ENCODE peak calls at places on chromosomes 5 and 9, in four cellular contexts. A is smooth muscle cell of the brain vasculature; H is NCI-H345; X is stimulated activated CD4-positive, alpha-beta T cell treated with anti-CD3 and anti-CD28 coated beads, Interleukin-12 subunit alpha, Interleukin-12 subunit beta, amount 100 ng/mL, for 24 hours. Q is an unnamed sample.

GRCh38 chr5:150492621-150493020 is 15.3 kb upstream of the NDST1 start:
- DNase-seq in A (no peak), H (no peak), X (no peak), Q (peak)

GRCh38 chr5:43027054-43027785 is 12.9 kb downstream of the ANXA2R start:
- DNase-seq in A (no peak), H (no peak), X (no peak), Q (no peak)

GRCh38 chr9:91214086-91214485 is 147.6 kb downstream of the AUH start:
- DNase-seq in A (no peak), H (no peak), X (no peak), Q (no peak)

GRCh38 chr5:173858675-173859121 is 29.5 kb upstream of the CPEB4 start:
- DNase-seq in A (no peak), H (no peak), X (no peak), Q (no peak)

GRCh38 chr5:1197876-1198666 is 3.3 kb upstream of the SLC6A19 start:
- DNase-seq in A (no peak), H (no peak), X (no peak), Q (no peak)

GRCh38 chr9:32566770-32567169 is 6.2 kb downstream of the NDUFB6 start:
- DNase-seq in A (no peak), H (no peak), X (no peak), Q (no peak)

GRCh38 chr9:14313378-14313940 is 482 bp downstream of the NFIB start:
- DNase-seq in A (no peak), H (no peak), X (no peak), Q (peak)

GRCh38 chr5:77300457-77300856 is 90.0 kb downstream of the PDE8B start:
- DNase-seq in A (no peak), H (no peak), X (no peak), Q (no peak)

GRCh38 chr5:73796164-73797141 is 170.5 kb downstream of the ARHGEF28 start:
- DNase-seq in A (peak), H (peak), X (no peak), Q (peak)

GRCh38 chr5:20678814-20679298 is 690.9 kb upstream of the CDH18 start:
- DNase-seq in A (no peak), H (no peak), X (no peak), Q (peak)

GRCh38 chr5:176535101-176535654 is 2.0 kb downstream of the RNF44 start:
- DNase-seq in A (no peak), H (no peak), X (no peak), Q (peak)

GRCh38 chr5:80141147-80141671 is 106.1 kb downstream of the THBS4 start:
- DNase-seq in A (no peak), H (no peak), X (no peak), Q (no peak)

GRCh38 chr9:14281136-14281795 is 32.7 kb downstream of the NFIB start:
- DNase-seq in A (no peak), H (no peak), X (no peak), Q (no peak)

GRCh38 chr5:14518638-14519037 is 63.0 kb upstream of the OTULINL start:
- DNase-seq in A (no peak), H (no peak), X (no peak), Q (no peak)

GRCh38 chr9:133356391-133357091 is at the start of the genes SURF1 and SURF2:
- DNase-seq in A (peak), H (peak), X (peak), Q (peak)

GRCh38 chr5:33736510-33736909 is 155.3 kb downstream of the ADAMTS12 start:
- DNase-seq in A (peak), H (no peak), X (no peak), Q (peak)

GRCh38 chr9:120710110-120710981 is 3.9 kb downstream of the MEGF9 start:
- DNase-seq in A (no peak), H (no peak), X (no peak), Q (peak)

GRCh38 chr5:149002053-149002452 is 60.8 kb downstream of the SH3TC2 start:
- DNase-seq in A (peak), H (no peak), X (no peak), Q (peak)

GRCh38 chr9:136016882-136017812 is 56.0 kb upstream of the UBAC1 start:
- DNase-seq in A (no peak), H (peak), X (no peak), Q (no peak)

GRCh38 chr9:18739127-18739526 is 265.2 kb downstream of the ADAMTSL1 start:
- DNase-seq in A (no peak), H (no peak), X (no peak), Q (no peak)

GRCh38 chr9:29078063-29078660 is 1504.9 kb upstream of the C9orf72 start:
- DNase-seq in A (no peak), H (no peak), X (no peak), Q (peak)

GRCh38 chr9:15735083-15735974 is 182.5 kb downstream of the CCDC171 start:
- DNase-seq in A (peak), H (no peak), X (no peak), Q (peak)

GRCh38 chr5:113043491-113043931 is 66.9 kb downstream of the DCP2 start:
- DNase-seq in A (no peak), H (no peak), X (peak), Q (no peak)

GRCh38 chr9:14294659-14295058 is 19.3 kb downstream of the NFIB start:
- DNase-seq in A (no peak), H (no peak), X (no peak), Q (no peak)

GRCh38 chr9:14797442-14797841 is 74.9 kb upstream of the CER1 start:
- DNase-seq in A (no peak), H (no peak), X (no peak), Q (peak)

GRCh38 chr9:127955294-127956015 is 17.8 kb upstream of the DPM2 start:
- DNase-seq in A (no peak), H (peak), X (peak), Q (peak)

GRCh38 chr5:98372351-98372750 is 401.1 kb upstream of the RGMB start:
- DNase-seq in A (no peak), H (no peak), X (no peak), Q (no peak)

GRCh38 chr5:151156732-151157402 is 712 bp downstream of the ANXA6 start:
- DNase-seq in A (no peak), H (no peak), X (no peak), Q (no peak)

GRCh38 chr5:127878174-127878750 is 175.1 kb downstream of the CCDC192 start:
- DNase-seq in A (no peak), H (peak), X (no peak), Q (peak)

Q was measured in MCF 10A.